ENCODE peak calls at places on chromosome 18, in seven cellular contexts. L is Peyer's patch; Z is colonic mucosa; W is CD8-positive, alpha-beta T cell; U is fibroblast of lung; N is upper lobe of right lung; R is neural crest cell. G is an unnamed sample.

GRCh38 chr18:22930089-22930713 is 2.9 kb upstream of the RBBP8 start:
- DNase-seq in L (peak), Z (peak), W (peak), U (peak), N (peak), R (peak), G (peak)

GRCh38 chr18:79382681-79383387 is 12.9 kb upstream of the NFATC1 start:
- DNase-seq in L (peak), Z (no peak), W (no peak), U (no peak), N (peak), R (no peak), G (no peak)

GRCh38 chr18:13823707-13824395 is at the start of gene MC5R:
- DNase-seq in L (peak), Z (peak), W (peak), U (peak), N (peak), R (peak), G (peak)

GRCh38 chr18:58661423-58661822 is 9.8 kb upstream of the MALT1 start:
- DNase-seq in L (no peak), Z (no peak), W (no peak), U (peak), N (no peak), R (no peak), G (no peak)

GRCh38 chr18:49949991-49950395 is 136.7 kb upstream of the ACAA2 start:
- DNase-seq in L (no peak), Z (no peak), W (no peak), U (no peak), N (no peak), R (no peak), G (no peak)

GRCh38 chr18:13611058-13611615 is 115.2 kb downstream of the FAM210A start:
- DNase-seq in L (peak), Z (no peak), W (no peak), U (peak), N (no peak), R (no peak), G (no peak)

GRCh38 chr18:38115201-38115600 is 549.6 kb upstream of the CELF4 start:
- DNase-seq in L (no peak), Z (no peak), W (no peak), U (no peak), N (no peak), R (no peak), G (no peak)

GRCh38 chr18:14941256-14941655 is 193.3 kb downstream of the ANKRD30B start:
- DNase-seq in L (no peak), Z (peak), W (no peak), U (no peak), N (no peak), R (no peak), G (no peak)

GRCh38 chr18:54742654-54743053 is 85.6 kb upstream of the RAB27B start:
- DNase-seq in L (peak), Z (peak), W (no peak), U (peak), N (no peak), R (no peak), G (no peak)

GRCh38 chr18:73564073-73564472 is 583.6 kb downstream of the FBXO15 start:
- DNase-seq in L (no peak), Z (no peak), W (no peak), U (peak), N (no peak), R (no peak), G (no peak)

GRCh38 chr18:23155537-23155936 is 20.3 kb downstream of the CABLES1 start:
- DNase-seq in L (no peak), Z (no peak), W (no peak), U (no peak), N (no peak), R (no peak), G (no peak)

GRCh38 chr18:76983613-76984051 is 149.0 kb downstream of the MBP start:
- DNase-seq in L (peak), Z (no peak), W (no peak), U (no peak), N (peak), R (no peak), G (no peak)

GRCh38 chr18:76351961-76352581 is 143.0 kb downstream of the ZNF516 start:
- DNase-seq in L (no peak), Z (peak), W (no peak), U (peak), N (peak), R (no peak), G (no peak)

GRCh38 chr18:57438669-57439616 is 3.8 kb downstream of the ONECUT2 start:
- DNase-seq in L (no peak), Z (no peak), W (no peak), U (no peak), N (no peak), R (no peak), G (no peak)
- TF ChIP-seq CTCF in L (no peak), Z (no peak), W (no peak), U (no peak), N (no peak), R (no peak), G (no peak)

DNA sequence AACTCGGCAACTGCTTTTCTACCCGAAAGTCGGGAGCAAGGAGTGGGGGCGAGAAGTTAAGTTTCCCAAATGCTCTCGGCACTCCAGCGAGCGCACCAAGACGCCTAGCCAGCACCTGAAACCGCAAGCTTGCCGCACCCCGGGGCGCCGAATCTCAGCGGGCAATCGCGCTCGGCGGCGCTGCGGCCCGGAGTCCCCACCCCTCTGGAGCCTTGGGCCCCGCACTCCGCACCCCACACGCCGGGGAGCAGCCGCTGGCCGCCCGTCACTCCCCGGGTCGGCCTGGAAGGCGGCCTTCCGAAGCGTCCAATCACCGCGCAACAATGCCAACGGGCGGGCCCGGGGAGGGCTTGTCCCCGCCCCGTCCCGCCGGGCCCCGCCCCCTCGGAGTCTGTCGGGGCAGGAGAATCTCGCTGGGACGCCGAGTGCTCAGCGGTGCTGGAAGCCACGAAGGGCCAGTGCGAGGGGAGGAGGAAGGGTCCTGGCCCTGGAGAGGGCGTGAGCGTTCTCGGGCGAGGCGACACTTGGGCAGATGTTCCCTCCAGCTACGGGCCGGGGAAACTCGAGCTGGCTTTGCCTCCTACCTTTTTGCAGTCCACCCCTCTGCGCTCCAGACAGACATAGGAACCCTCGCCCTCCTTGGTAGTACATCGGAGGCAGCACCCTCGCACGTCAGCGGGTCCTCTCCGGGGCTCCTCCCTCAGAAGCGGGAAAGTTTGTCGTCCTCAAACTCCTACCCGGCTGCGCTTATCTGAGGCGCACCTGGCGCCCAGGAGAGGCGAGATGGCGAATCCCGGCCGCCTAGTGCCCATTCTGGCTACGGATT is 1.1 kb upstream of the ZBTB7C start:
- DNase-seq in L (peak), Z (peak), W (peak), U (peak), N (peak), R (peak), G (peak)
- TF ChIP-seq CTCF in L (no peak), Z (no peak), W (no peak), U (no peak), N (no peak), R (peak), G (no peak)

DNA sequence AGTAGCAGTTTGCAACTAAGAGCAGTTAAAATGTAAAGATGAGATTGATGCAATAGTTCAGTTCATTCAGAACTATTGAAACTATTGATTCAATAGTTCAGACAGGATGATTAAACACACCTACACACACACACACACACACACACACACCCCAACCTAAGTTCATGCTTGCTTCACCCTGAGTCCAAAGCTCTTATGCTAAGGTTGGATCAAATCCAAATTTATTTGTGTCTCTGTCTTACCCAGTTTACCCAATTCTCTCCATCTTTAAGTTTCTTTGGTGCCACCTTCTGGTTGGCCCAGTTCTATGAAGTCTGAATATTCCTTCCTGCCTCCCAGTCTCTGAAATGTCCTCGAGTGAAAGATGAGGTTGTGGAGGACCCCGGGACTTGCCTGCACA is 5.1 kb downstream of the SERPINB8 start:
- DNase-seq in L (no peak), Z (peak), W (peak), U (peak), N (no peak), R (no peak), G (no peak)
- TF ChIP-seq CTCF in L (peak), Z (peak), W (no peak), U (peak), N (no peak), R (no peak), G (no peak)

DNA sequence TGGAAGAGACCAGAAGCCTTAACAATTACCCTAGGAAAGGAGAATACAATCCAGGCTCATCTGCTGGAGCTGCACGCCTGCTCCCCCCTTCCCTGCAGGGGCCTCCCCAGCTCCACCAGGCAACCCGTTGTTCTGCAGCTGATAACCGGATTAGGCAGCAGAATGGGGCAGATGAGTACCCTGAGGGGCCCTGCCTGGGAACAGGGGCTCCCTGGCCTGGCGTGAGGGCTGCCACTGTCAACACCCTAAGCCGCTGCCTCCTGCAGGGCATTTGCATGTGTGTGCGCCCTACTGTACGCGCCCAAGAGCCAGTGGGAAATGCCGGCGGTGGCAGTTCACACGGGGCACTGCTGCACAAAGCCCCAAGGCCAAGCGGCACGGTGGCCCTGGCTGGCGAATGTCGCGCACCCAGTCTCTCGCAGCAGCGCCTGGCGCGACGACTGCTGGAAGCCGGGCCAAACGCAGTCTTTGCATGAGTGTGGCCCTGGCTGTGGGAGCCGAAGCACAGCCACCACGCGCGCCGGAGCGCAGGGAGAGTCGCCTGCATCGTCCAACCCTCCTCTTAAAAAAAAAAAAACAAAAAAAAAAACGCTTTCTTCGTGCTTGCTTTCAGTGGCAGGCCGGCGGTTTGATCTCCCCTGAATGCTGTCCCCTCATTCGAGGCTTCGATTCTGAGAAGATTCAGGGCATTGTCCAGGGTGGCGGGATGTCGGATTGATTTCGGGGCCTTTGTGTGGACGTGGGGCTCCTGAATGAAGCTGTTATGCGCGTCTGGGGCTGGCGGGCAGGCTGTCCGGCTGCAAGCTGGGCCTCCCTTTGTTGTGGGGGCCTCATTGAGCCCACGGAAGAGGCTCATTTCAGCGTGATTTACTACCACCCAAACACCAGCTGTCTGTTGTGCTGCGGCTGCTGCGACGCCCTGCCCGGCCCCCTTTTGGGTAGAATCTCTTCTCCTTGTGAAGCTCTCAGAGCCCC is 63.8 kb downstream of the SETBP1 start:
- DNase-seq in L (no peak), Z (no peak), W (no peak), U (no peak), N (no peak), R (peak), G (no peak)
- TF ChIP-seq CTCF in L (no peak), Z (no peak), W (no peak), U (no peak), N (no peak), R (peak), G (no peak)

GRCh38 chr18:24271381-24272331 is 126.0 kb downstream of the OSBPL1A start:
- DNase-seq in L (no peak), Z (peak), W (no peak), U (peak), N (peak), R (peak), G (no peak)
- TF ChIP-seq CTCF in L (no peak), Z (no peak), W (no peak), U (no peak), N (peak), R (peak), G (no peak)

DNA sequence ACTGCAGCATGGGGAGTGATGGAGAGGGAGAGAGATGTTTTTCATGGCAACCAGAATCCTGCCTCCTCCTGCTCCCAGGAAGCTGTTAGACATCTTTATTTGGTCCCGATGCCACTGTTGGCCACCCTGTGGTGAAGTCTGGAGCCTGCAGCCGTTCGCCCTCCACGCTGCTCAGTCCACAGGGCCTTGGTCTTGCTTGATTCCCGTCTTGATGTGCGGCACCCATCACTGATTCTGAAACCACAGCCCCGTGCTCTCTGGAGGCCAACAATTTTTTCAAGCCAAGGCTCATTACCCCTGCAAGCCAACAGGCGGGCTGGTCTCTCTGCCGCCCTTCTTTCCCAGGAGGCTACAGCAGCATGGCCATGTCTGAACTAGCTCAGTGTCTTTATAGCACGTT is 24.5 kb downstream of the SIGLEC15 start:
- DNase-seq in L (no peak), Z (no peak), W (no peak), U (no peak), N (no peak), R (no peak), G (no peak)
- TF ChIP-seq CTCF in L (no peak), Z (no peak), W (no peak), U (peak), N (peak), R (peak), G (no peak)

GRCh38 chr18:48699761-48700160 is 160.9 kb downstream of the CTIF start:
- DNase-seq in L (no peak), Z (no peak), W (no peak), U (no peak), N (no peak), R (no peak), G (no peak)
- TF ChIP-seq CTCF in L (no peak), Z (no peak), W (no peak), U (no peak), N (no peak), R (no peak), G (no peak)

DNA sequence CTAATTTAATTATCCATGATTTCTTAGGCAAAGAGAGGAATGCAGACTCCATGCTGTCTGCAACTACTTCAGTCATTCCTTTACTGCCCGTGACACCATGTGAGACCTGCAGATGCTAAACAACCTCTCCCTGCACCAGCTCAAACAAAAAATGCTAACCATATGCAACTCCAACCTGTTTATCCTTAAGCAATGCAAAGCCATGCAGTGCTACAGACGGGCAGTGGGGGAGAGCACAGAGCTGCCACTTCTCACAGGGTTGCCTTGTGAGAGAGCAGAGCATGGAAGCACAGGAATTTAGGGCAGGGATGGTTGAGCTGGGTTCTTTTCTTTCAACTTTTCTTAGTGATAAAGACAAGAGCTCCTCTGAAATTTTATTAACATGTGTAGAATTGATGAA is 74.9 kb upstream of the KLHL14 start:
- DNase-seq in L (no peak), Z (no peak), W (no peak), U (no peak), N (no peak), R (no peak), G (no peak)
- TF ChIP-seq CTCF in L (no peak), Z (no peak), W (no peak), U (no peak), N (no peak), R (no peak), G (no peak)

DNA sequence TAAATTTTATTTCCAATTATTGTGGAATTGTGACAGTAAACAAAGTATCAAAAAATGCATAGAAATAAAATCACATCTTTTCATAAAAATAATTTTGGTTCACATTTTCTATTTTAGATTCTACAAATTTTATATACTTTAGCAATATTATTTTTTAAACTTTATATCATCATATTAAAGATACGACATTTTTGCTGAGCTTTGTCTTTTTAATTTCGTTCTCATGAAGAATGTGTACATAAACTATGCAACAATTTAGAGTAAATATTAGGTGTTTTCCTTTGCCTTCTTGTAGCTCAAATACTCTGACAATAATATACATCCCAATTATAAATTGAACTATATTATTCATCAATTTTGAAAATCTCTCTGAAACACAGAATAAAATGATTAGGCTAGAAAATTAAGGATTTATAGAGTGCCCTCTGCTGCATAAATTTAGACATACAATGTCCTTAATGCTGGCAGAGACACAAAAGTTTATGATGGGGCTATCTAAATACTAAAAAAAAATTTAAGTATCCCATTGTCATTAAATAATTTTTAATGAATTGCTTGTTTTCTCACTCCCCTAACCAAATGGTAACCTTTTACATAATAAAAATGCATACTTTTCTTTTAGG is 45.7 kb downstream of the CCDC102B start:
- DNase-seq in L (no peak), Z (no peak), W (no peak), U (peak), N (no peak), R (no peak), G (no peak)
- TF ChIP-seq CTCF in L (no peak), Z (no peak), W (no peak), U (peak), N (peak), R (peak), G (no peak)

DNA sequence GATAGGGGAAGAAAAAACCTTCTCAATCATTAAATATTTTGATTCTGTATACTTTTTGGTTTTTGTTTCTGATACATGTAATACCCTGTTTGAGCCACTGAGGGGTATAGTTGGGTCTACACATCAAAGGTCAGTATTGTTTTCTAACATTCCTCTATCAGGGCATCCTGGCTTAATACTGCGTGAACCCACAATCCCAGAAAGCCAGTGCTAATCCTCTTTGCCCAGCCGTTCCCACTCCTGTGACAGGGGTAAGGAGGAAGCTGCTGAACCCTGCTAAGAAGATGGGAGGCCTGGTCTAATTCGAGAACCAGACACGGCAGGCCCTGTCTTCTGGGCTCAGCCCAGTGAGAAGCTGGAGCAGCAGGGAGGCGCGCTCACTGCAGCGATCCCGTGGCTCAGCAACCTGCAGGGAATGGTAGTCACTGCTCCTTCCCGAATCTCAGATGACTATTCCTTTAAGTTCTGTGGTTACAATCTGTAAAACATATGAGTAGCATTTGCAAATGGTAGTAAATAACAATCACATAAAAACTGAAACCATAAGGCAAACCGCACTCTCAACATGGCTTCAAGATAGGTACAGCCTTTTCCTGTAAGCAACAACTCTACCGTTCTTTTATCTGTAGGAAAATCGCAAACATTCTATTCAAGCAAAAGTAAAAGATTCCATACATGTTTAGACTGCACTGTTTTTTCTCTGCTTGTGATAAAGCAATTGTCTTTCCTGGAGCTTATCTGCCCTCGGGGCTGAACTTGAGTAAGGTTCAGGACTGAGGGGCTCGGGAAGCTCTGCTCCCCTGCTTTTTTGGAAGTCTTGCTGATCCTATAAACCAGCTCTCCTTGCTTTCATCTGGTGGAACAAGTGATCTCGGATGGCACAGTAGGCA is 87.0 kb downstream of the EPB41L3 start:
- DNase-seq in L (no peak), Z (no peak), W (no peak), U (peak), N (no peak), R (no peak), G (no peak)
- TF ChIP-seq CTCF in L (peak), Z (no peak), W (peak), U (peak), N (peak), R (peak), G (no peak)